ENCODE peak calls at places on chromosomes 5 and 9, in six cellular contexts. One of them, this sample, is unnamed.

GRCh38 chr5:88676637-88677481 is 206.1 kb downstream of the MEF2C start:
- DNase-seq in IMR-90: no peak
- DNase-seq in neuronal stem cell: no peak
- DNase-seq in H9: no peak
- DNase-seq in trophoblast cell: no peak
- DNase-seq in H1: no peak
- DNase-seq in this sample: no peak

GRCh38 chr9:69466151-69466550 is 141.1 kb downstream of the ENTREP1 start:
- DNase-seq in IMR-90: peak; percentile 84
- DNase-seq in neuronal stem cell: no peak
- DNase-seq in H9: no peak
- DNase-seq in trophoblast cell: no peak
- DNase-seq in H1: no peak
- DNase-seq in this sample: no peak

GRCh38 chr9:27184556-27185351 is 75.7 kb downstream of the TEK start:
- DNase-seq in IMR-90: no peak
- DNase-seq in neuronal stem cell: no peak
- DNase-seq in H9: no peak
- DNase-seq in trophoblast cell: peak; percentile 28
- DNase-seq in H1: no peak
- DNase-seq in this sample: peak; percentile 78

GRCh38 chr5:5978501-5979361 is 399.6 kb downstream of the MED10 start:
- DNase-seq in IMR-90: no peak
- DNase-seq in neuronal stem cell: no peak
- DNase-seq in H9: no peak
- DNase-seq in trophoblast cell: no peak
- DNase-seq in H1: no peak
- DNase-seq in this sample: no peak

GRCh38 chr5:146662229-146662628 is 146.2 kb upstream of the GPR151 start:
- DNase-seq in IMR-90: no peak
- DNase-seq in neuronal stem cell: no peak
- DNase-seq in H9: no peak
- DNase-seq in trophoblast cell: no peak
- DNase-seq in H1: no peak
- DNase-seq in this sample: peak; percentile 19

GRCh38 chr9:33310748-33311147 is 20.4 kb downstream of the NFX1 start:
- DNase-seq in IMR-90: no peak
- DNase-seq in neuronal stem cell: no peak
- DNase-seq in H9: no peak
- DNase-seq in trophoblast cell: no peak
- DNase-seq in H1: no peak
- DNase-seq in this sample: no peak

GRCh38 chr9:33167949-33168535 is 906 bp upstream of the B4GALT1 start:
- DNase-seq in IMR-90: no peak
- DNase-seq in neuronal stem cell: no peak
- DNase-seq in H9: no peak
- DNase-seq in trophoblast cell: no peak
- DNase-seq in H1: no peak
- DNase-seq in this sample: no peak

GRCh38 chr9:79524266-79524665 is 47.5 kb upstream of the TLE4 start:
- DNase-seq in IMR-90: peak; percentile 60
- DNase-seq in neuronal stem cell: no peak
- DNase-seq in H9: no peak
- DNase-seq in trophoblast cell: no peak
- DNase-seq in H1: no peak
- DNase-seq in this sample: peak; percentile 30

GRCh38 chr9:132602207-132602606 is 19.8 kb downstream of the BARHL1 start:
- DNase-seq in IMR-90: peak; percentile 36
- DNase-seq in neuronal stem cell: no peak
- DNase-seq in H9: no peak
- DNase-seq in trophoblast cell: no peak
- DNase-seq in H1: no peak
- DNase-seq in this sample: no peak

GRCh38 chr5:1338518-1339070 is 6.3 kb downstream of the CLPTM1L start:
- DNase-seq in IMR-90: no peak
- DNase-seq in neuronal stem cell: no peak
- DNase-seq in H9: no peak
- DNase-seq in trophoblast cell: no peak
- DNase-seq in H1: no peak
- DNase-seq in this sample: no peak

GRCh38 chr9:130866474-130866965 is 30.1 kb downstream of the QRFP start:
- DNase-seq in IMR-90: peak; percentile 89
- DNase-seq in neuronal stem cell: peak; percentile 87
- DNase-seq in H9: peak; percentile 93
- DNase-seq in trophoblast cell: peak; percentile 77
- DNase-seq in H1: peak; percentile 88
- DNase-seq in this sample: peak; percentile 93

GRCh38 chr9:132099741-132100407 is 20.2 kb upstream of the MED27 start:
- DNase-seq in IMR-90: peak; percentile 6
- DNase-seq in neuronal stem cell: no peak
- DNase-seq in H9: no peak
- DNase-seq in trophoblast cell: no peak
- DNase-seq in H1: no peak
- DNase-seq in this sample: no peak

GRCh38 chr5:75656311-75657003 is 45.2 kb downstream of the ANKDD1B start:
- DNase-seq in IMR-90: peak; percentile 46
- DNase-seq in neuronal stem cell: no peak
- DNase-seq in H9: no peak
- DNase-seq in trophoblast cell: no peak
- DNase-seq in H1: no peak
- DNase-seq in this sample: no peak

DNA sequence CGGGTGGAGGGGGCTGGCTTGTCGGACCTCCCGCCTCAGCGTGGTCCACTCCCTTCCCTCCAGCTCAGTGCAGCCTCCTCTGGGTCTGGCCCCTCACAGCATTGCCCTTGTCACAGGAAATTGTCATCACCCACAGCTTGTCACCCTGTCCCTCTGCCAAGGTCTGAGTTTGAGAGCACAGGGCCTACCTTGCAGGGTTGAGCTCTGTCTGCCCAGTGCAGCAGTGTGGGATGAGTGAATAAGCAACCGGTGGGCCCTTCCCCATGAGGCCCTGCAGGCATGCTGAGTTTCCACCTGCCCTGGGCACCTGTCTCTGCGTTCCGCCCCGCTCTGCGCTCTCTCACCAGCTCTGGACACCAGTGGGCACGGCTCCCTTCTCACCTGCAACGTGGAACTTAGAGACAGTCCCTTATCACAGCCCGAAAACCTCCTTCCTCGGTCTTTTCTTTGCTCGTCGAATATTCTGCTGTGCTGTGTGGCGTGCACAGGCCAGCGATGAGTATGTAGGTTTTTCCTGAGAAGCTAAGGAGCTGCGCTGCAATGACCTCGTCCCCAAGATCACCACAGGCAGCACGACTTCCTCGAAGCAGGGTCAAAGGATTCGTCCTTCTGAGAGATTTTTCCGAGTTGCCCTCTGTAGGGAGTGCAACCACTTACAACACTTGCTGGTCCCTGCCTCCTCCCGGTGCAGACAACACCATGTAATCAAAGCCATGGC is 26.9 kb upstream of the NOTCH1 start:
- DNase-seq in IMR-90: no peak
- DNase-seq in neuronal stem cell: no peak
- DNase-seq in H9: peak; percentile 56
- DNase-seq in trophoblast cell: no peak
- DNase-seq in H1: no peak
- DNase-seq in this sample: no peak
- H3K18ac ChIP-seq in IMR-90: peak overlapping the region; percentile 19
- H3K18ac ChIP-seq in neuronal stem cell: peak overlapping the region; percentile 96
- H3K18ac ChIP-seq in H9: peak overlapping the region; percentile 45
- H3K18ac ChIP-seq in trophoblast cell: peak overlapping the region; percentile 31
- H3K18ac ChIP-seq in H1: peak overlapping the region; percentile 92
- H3K18ac ChIP-seq in this sample: peak overlapping the region; percentile 68

DNA sequence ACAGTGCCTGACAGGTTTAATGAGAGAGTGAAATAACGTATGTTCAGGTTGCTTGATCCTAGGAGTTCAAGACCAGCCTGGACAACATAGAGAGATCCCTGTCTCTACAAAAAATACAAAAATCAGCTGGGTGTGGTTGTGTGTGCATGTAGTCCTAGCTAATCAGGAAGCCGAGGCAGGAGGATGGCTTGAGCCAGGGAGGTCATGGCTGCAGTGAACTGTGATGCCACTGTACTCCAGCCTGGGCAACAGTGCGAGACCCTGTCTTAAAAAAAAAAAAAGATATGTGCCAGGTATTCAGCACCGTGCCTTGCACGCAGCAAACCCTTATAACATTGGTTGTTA is 38.8 kb upstream of the SPRY4 start:
- DNase-seq in IMR-90: no peak
- DNase-seq in neuronal stem cell: no peak
- DNase-seq in H9: no peak
- DNase-seq in trophoblast cell: no peak
- DNase-seq in H1: no peak
- DNase-seq in this sample: no peak
- H2BK5ac ChIP-seq in IMR-90: no peak overlapping the region
- H2BK5ac ChIP-seq in neuronal stem cell: no peak overlapping the region
- H2BK5ac ChIP-seq in H9: no peak overlapping the region
- H2BK5ac ChIP-seq in trophoblast cell: no peak overlapping the region
- H2BK5ac ChIP-seq in H1: peak overlapping the region; percentile 82
- H2BK5ac ChIP-seq in this sample: peak overlapping the region; percentile 45

GRCh38 chr9:83191154-83191553 is 128.2 kb upstream of the RASEF start:
- DNase-seq in IMR-90: no peak
- DNase-seq in neuronal stem cell: no peak
- DNase-seq in H9: no peak
- DNase-seq in trophoblast cell: no peak
- DNase-seq in H1: no peak
- DNase-seq in this sample: no peak
- H4K91ac ChIP-seq in IMR-90: no peak overlapping the region
- H4K91ac ChIP-seq in neuronal stem cell: no peak overlapping the region
- H4K91ac ChIP-seq in H9: no peak overlapping the region
- H4K91ac ChIP-seq in trophoblast cell: no peak overlapping the region
- H4K91ac ChIP-seq in H1: no peak overlapping the region
- H4K91ac ChIP-seq in this sample: no peak overlapping the region

GRCh38 chr5:113244966-113245365 is 189.8 kb downstream of the TSSK1B start:
- DNase-seq in IMR-90: no peak
- DNase-seq in neuronal stem cell: no peak
- DNase-seq in H9: no peak
- DNase-seq in trophoblast cell: peak; percentile 57
- DNase-seq in H1: no peak
- DNase-seq in this sample: no peak
- H3K18ac ChIP-seq in IMR-90: no peak overlapping the region
- H3K18ac ChIP-seq in neuronal stem cell: no peak overlapping the region
- H3K18ac ChIP-seq in H9: no peak overlapping the region
- H3K18ac ChIP-seq in trophoblast cell: no peak overlapping the region
- H3K18ac ChIP-seq in H1: no peak overlapping the region
- H3K18ac ChIP-seq in this sample: no peak overlapping the region

GRCh38 chr5:69299625-69300024 is 33.0 kb downstream of the CCDC125 start:
- DNase-seq in IMR-90: no peak
- DNase-seq in neuronal stem cell: no peak
- DNase-seq in H9: no peak
- DNase-seq in trophoblast cell: peak; percentile 96
- DNase-seq in H1: no peak
- DNase-seq in this sample: no peak
- H2BK5ac ChIP-seq in IMR-90: no peak overlapping the region
- H2BK5ac ChIP-seq in neuronal stem cell: no peak overlapping the region
- H2BK5ac ChIP-seq in H9: no peak overlapping the region
- H2BK5ac ChIP-seq in trophoblast cell: no peak overlapping the region
- H2BK5ac ChIP-seq in H1: no peak overlapping the region
- H2BK5ac ChIP-seq in this sample: no peak overlapping the region

GRCh38 chr5:38467353-38468040 is 88.9 kb downstream of the LIFR start:
- DNase-seq in IMR-90: peak; percentile 56
- DNase-seq in neuronal stem cell: no peak
- DNase-seq in H9: no peak
- DNase-seq in trophoblast cell: no peak
- DNase-seq in H1: no peak
- DNase-seq in this sample: no peak

GRCh38 chr5:38471709-38472108 is 84.7 kb downstream of the LIFR start:
- DNase-seq in IMR-90: no peak
- DNase-seq in neuronal stem cell: no peak
- DNase-seq in H9: no peak
- DNase-seq in trophoblast cell: no peak
- DNase-seq in H1: no peak
- DNase-seq in this sample: no peak

GRCh38 chr5:38468202-38468656 is 88.2 kb downstream of the LIFR start:
- DNase-seq in IMR-90: peak; percentile 97
- DNase-seq in neuronal stem cell: no peak
- DNase-seq in H9: no peak
- DNase-seq in trophoblast cell: peak; percentile 41
- DNase-seq in H1: no peak
- DNase-seq in this sample: peak; percentile 84

GRCh38 chr5:38468978-38469706 is 87.3 kb downstream of the LIFR start:
- DNase-seq in IMR-90: no peak
- DNase-seq in neuronal stem cell: no peak
- DNase-seq in H9: no peak
- DNase-seq in trophoblast cell: no peak
- DNase-seq in H1: no peak
- DNase-seq in this sample: no peak

DNA sequence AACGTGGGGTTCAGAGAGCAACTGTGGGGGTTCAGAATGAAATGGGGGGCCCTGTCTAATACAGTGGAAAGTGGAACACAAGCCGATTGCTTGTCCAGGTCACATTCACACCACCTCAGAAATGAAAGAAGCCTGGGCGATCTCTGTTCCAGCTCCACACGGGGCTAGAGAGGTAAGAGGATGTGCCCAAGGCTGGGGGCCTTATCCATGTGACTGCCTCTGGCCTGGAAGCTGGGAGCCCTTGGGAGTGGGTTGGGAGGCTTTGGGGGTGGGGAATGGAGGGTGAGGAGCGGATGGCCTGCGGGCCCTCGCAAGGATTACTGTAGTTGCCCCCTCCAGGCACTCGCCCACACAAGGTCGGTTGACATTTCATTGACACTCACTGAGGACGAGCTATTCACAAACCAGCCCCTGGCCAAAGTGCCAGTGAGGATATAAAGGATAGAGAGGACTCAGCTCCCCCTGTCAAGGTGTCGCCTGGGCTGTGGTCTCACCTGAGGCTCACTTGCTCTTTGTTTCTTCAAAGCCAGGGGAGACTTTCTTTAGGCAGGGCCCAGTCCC is 86.7 kb downstream of the LIFR start:
- DNase-seq in IMR-90: no peak
- DNase-seq in neuronal stem cell: no peak
- DNase-seq in H9: no peak
- DNase-seq in trophoblast cell: no peak
- DNase-seq in H1: no peak
- DNase-seq in this sample: no peak
- H4K91ac ChIP-seq in IMR-90: peak overlapping the region; percentile 12
- H4K91ac ChIP-seq in neuronal stem cell: no peak overlapping the region
- H4K91ac ChIP-seq in H9: no peak overlapping the region
- H4K91ac ChIP-seq in trophoblast cell: no peak overlapping the region
- H4K91ac ChIP-seq in H1: no peak overlapping the region
- H4K91ac ChIP-seq in this sample: no peak overlapping the region

This sample was measured in mesenchymal stem cell.